ENCODE peak calls at places on chromosome 3, in four cellular contexts. S is colonic mucosa, A is mesendoderm, K is pancreas. U is an unnamed sample.

GRCh38 chr3:48394391-48394790 is 22.4 kb downstream of the FBXW12 start:
- DNase-seq in S (no peak), A (no peak), K (no peak), U (no peak)

GRCh38 chr3:136281966-136282554 is 31.9 kb downstream of the PCCB start:
- DNase-seq in S (no peak), A (no peak), K (no peak), U (no peak)

GRCh38 chr3:59839810-59840515 is 790.1 kb upstream of the CFAP20DC start:
- DNase-seq in S (no peak), A (no peak), K (no peak), U (no peak)

GRCh38 chr3:100561459-100562158 is 47.8 kb upstream of the ADGRG7 start:
- DNase-seq in S (no peak), A (peak), K (no peak), U (no peak)

GRCh38 chr3:152910211-152910610 is 75.3 kb downstream of the P2RY1 start:
- DNase-seq in S (no peak), A (peak), K (no peak), U (no peak)

GRCh38 chr3:24420224-24420623 is 74.4 kb downstream of the THRB start:
- DNase-seq in S (no peak), A (no peak), K (no peak), U (no peak)

GRCh38 chr3:115190747-115191146 is 43.7 kb upstream of the ZBTB20 start:
- DNase-seq in S (no peak), A (peak), K (no peak), U (no peak)

GRCh38 chr3:136261826-136262225 is 11.7 kb downstream of the PCCB start:
- DNase-seq in S (no peak), A (no peak), K (no peak), U (no peak)

GRCh38 chr3:191296041-191296541 is 33.1 kb upstream of the CCDC50 start:
- DNase-seq in S (no peak), A (no peak), K (no peak), U (no peak)

GRCh38 chr3:34948431-34948971 is 690.8 kb upstream of the ARPP21 start:
- DNase-seq in S (no peak), A (peak), K (no peak), U (no peak)

GRCh38 chr3:43185656-43186375 is 79.9 kb upstream of the POMGNT2 start:
- DNase-seq in S (no peak), A (no peak), K (no peak), U (peak)

GRCh38 chr3:194447657-194448056 is 39.1 kb downstream of the ATP13A3 start:
- DNase-seq in S (no peak), A (no peak), K (no peak), U (no peak)

GRCh38 chr3:140499114-140499757 is 178.6 kb upstream of the TRIM42 start:
- DNase-seq in S (no peak), A (peak), K (no peak), U (no peak)

GRCh38 chr3:124860599-124860998 is 26.6 kb downstream of the ITGB5 start:
- DNase-seq in S (peak), A (peak), K (peak), U (peak)

GRCh38 chr3:27633224-27633545 is 88.9 kb downstream of the EOMES start:
- DNase-seq in S (no peak), A (peak), K (no peak), U (no peak)

GRCh38 chr3:24505678-24506560 is 11.3 kb upstream of the THRB start:
- DNase-seq in S (peak), A (no peak), K (no peak), U (no peak)

GRCh38 chr3:65146149-65146548 is 458.3 kb upstream of the ADAMTS9 start:
- DNase-seq in S (no peak), A (peak), K (peak), U (no peak)

GRCh38 chr3:196012941-196013471 is 68.9 kb downstream of the TFRC start:
- DNase-seq in S (no peak), A (no peak), K (no peak), U (no peak)

GRCh38 chr3:7630925-7631324 is 770.0 kb downstream of the GRM7 start:
- DNase-seq in S (peak), A (peak), K (no peak), U (no peak)

GRCh38 chr3:170467560-170467959 is 48.9 kb downstream of the CLDN11 start:
- DNase-seq in S (no peak), A (no peak), K (no peak), U (no peak)

GRCh38 chr3:64530434-64531049 is 157.3 kb downstream of the ADAMTS9 start:
- DNase-seq in S (peak), A (peak), K (peak), U (no peak)

GRCh38 chr3:194344012-194344411 is 7.1 kb downstream of the CPN2 start:
- DNase-seq in S (peak), A (peak), K (peak), U (no peak)

GRCh38 chr3:63809607-63810006 is 9.5 kb upstream of the C3orf49 start:
- DNase-seq in S (no peak), A (no peak), K (no peak), U (no peak)

GRCh38 chr3:117586161-117586560 is 876.6 kb downstream of the TUSC7 start:
- DNase-seq in S (no peak), A (no peak), K (no peak), U (no peak)

GRCh38 chr3:128620268-128620691 is 30.3 kb downstream of the RPN1 start:
- DNase-seq in S (no peak), A (no peak), K (no peak), U (no peak)
- H3K27ac ChIP-seq in S (no peak), A (no peak), K (no peak), U (no peak)

GRCh38 chr3:13223574-13224237 is 150.5 kb upstream of the IQSEC1 start:
- DNase-seq in S (no peak), A (no peak), K (peak), U (no peak)
- H3K4me3 ChIP-seq in S (no peak), A (no peak), K (no peak), U (no peak)

GRCh38 chr3:154849408-154849807 is 230.7 kb upstream of the MME start:
- DNase-seq in S (no peak), A (no peak), K (no peak), U (no peak)

GRCh38 chr3:154843647-154844046 is 236.5 kb upstream of the MME start:
- DNase-seq in S (no peak), A (peak), K (no peak), U (no peak)

GRCh38 chr3:154842546-154842945 is 237.6 kb upstream of the MME start:
- DNase-seq in S (no peak), A (no peak), K (no peak), U (no peak)

GRCh38 chr3:154844863-154845262 is 235.3 kb upstream of the MME start:
- DNase-seq in S (no peak), A (no peak), K (no peak), U (no peak)
- H3K27ac ChIP-seq in S (no peak), A (no peak), K (no peak), U (no peak)

DNA sequence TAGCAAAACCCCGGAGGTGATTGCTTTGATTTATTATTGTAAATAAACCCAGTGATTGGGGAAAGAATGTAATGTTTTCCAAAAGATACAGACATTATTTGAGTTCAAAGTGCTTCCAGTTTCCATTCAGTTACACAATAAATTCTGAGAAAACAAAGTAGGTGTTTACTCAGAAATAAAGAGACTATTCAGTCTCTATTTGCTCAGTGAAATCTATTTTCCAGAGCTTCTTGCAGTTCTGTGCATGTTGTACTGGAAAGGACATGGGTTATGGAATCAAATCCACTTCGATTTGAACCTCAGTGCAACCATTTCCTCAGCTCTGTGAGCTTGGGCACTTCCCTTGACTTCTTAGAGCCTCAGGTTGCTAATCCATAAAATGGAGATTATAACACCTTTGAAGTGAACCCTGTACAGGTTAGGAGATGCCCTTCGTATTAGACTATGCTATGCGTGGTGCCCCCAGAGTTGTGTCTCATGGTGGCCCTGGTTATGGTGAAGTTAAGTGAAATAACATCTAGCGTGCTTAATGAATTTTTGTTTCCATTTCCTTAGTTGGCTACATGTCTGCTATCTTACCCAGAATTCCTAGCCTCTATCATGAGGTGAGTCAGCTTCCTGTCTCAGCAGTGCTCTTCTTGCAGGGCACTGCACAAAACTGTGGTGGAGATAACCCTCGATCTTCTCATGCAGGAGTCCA is 97.8 kb downstream of the RPL39L start:
- DNase-seq in S (no peak), A (no peak), K (no peak), U (no peak)
- H3K4me3 ChIP-seq in S (no peak), A (no peak), K (no peak), U (no peak)